ENCODE peak calls at places on chromosome 15, in four cellular contexts. U is body of pancreas, H is endodermal cell, O is tibial artery. T is an unnamed sample.
A peak's percentile ranks its signal among the peaks of the same experiment; 100 is the strongest.

GRCh38 chr15:48333553-48333952 is 2.3 kb downstream of the DUT start:
- DNase-seq in U (no peak), H (no peak), O (no peak), T (no peak)

GRCh38 chr15:73716417-73716816 is 32.2 kb downstream of the CD276 start:
- DNase-seq in O (no peak), H (no peak), U (peak; percentile 41), T (no peak)

GRCh38 chr15:57555270-57555669 is 36.4 kb upstream of the MYZAP start:
- DNase-seq in U (no peak), H (no peak), O (no peak), T (no peak)

GRCh38 chr15:82312611-82313349 is 36.5 kb downstream of the GOLGA6L10 start:
- DNase-seq in U (no peak), O (peak; percentile 57), H (peak; percentile 64), T (no peak)

GRCh38 chr15:72786244-72786641 is 2.7 kb upstream of the ADPGK start:
- DNase-seq in U (no peak), H (no peak), O (no peak), T (no peak)

GRCh38 chr15:99706557-99707303 is 26.5 kb downstream of the LYSMD4 start:
- DNase-seq in U (no peak), O (no peak), H (no peak), T (no peak)

GRCh38 chr15:73753250-73754130 is at the start of gene INSYN1:
- DNase-seq in H (peak; percentile 69), O (no peak), U (peak; percentile 41), T (no peak)

GRCh38 chr15:82730022-82730530 is 20.4 kb upstream of the AP3B2 start:
- DNase-seq in U (no peak), O (no peak), H (no peak), T (peak; percentile 3)

GRCh38 chr15:78461171-78461881 is 23.3 kb downstream of the IREB2 start:
- DNase-seq in U (no peak), H (peak; percentile 63), O (no peak), T (no peak)

GRCh38 chr15:62248277-62248974 is 83.3 kb upstream of the C2CD4B start:
- DNase-seq in H (no peak), O (no peak), U (no peak), T (no peak)

GRCh38 chr15:39934415-39935044 is 615 bp downstream of the EIF2AK4 start:
- DNase-seq in H (no peak), O (no peak), U (no peak), T (no peak)

GRCh38 chr15:69578792-69579587 is 126.4 kb downstream of the RPLP1 start:
- DNase-seq in O (peak; percentile 97), H (no peak), U (peak; percentile 92), T (no peak)

GRCh38 chr15:49215768-49216739 is 46.0 kb downstream of the GALK2 start:
- DNase-seq in H (peak; percentile 63), U (peak; percentile 49), O (no peak), T (no peak)

GRCh38 chr15:25181290-25182097 is 226.7 kb downstream of the SNRPN start:
- DNase-seq in H (peak; percentile 9), O (peak; percentile 35), U (peak; percentile 0), T (peak; percentile 82)

GRCh38 chr15:56208641-56209155 is 35.0 kb downstream of the RFX7 start:
- DNase-seq in O (no peak), U (no peak), H (no peak), T (no peak)

DNA sequence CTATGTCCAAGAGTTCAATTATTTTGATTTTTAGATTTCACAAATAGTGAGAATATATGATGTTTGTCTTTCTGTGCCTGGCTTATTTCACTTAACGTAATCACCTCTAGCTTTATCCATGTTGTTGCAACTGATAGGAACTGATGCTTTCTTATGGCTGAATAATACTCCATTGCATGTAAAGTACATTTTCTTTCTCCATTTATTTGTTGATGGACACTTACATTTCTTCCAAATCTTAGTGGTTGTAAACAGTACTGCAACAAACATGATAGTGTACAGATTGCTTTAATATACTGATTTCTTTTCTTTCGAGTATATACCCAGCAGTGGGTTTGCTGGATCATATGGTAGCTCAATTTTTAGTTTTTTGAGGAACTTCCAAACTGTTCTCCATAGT is 600.6 kb upstream of the SEMA6D start:
- DNase-seq in U (no peak), O (no peak), H (no peak), T (no peak)
- TF ChIP-seq CTCF in U (no peak), O (no peak), H (peak; percentile 42), T (no peak)

GRCh38 chr15:79540551-79540950 is 108.4 kb downstream of the MINAR1 start:
- DNase-seq in U (no peak), H (no peak), O (no peak), T (no peak)
- TF ChIP-seq CTCF in U (no peak), H (peak; percentile 67), O (no peak), T (no peak)

DNA sequence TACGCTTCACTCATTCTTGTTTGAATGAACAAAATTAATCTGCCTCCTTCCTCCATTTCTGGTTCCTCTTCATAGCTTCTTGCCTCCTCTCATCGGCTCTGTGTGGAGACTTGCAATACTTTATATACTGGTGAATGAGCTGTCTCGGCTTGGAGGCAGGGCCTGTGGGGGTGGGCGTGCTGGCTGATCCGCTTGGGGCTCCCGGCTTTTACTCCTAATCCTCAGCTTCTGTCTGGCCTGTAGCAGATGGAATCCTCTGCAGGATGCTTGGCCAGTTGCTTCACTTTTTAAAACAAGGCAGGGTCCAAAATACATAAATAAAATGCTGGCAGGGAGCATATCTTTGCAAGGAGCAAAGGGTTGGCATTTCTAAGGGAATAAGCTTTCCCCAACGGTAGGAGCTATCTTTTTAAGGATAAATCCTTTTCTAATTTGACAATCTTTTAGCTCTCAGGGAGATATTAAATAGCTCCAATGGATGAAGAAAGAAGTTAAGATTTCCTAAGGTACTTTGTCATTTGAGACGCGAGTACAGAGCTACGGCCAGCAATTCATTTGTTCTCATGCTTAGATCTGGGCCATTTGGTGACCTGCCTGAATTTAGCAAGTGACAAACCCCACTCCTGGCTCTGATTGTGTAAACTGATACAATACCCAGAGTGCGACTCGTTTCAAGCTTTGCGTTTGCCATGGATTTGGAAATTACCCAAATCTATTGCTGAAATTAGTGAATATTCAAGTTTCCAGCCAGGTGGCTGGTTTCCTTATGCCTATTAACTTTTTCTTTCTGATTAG is 18.9 kb downstream of the SV2B start:
- DNase-seq in H (peak; percentile 8), O (no peak), U (no peak), T (peak; percentile 60)
- TF ChIP-seq CTCF in H (no peak), O (no peak), U (no peak), T (no peak)

DNA sequence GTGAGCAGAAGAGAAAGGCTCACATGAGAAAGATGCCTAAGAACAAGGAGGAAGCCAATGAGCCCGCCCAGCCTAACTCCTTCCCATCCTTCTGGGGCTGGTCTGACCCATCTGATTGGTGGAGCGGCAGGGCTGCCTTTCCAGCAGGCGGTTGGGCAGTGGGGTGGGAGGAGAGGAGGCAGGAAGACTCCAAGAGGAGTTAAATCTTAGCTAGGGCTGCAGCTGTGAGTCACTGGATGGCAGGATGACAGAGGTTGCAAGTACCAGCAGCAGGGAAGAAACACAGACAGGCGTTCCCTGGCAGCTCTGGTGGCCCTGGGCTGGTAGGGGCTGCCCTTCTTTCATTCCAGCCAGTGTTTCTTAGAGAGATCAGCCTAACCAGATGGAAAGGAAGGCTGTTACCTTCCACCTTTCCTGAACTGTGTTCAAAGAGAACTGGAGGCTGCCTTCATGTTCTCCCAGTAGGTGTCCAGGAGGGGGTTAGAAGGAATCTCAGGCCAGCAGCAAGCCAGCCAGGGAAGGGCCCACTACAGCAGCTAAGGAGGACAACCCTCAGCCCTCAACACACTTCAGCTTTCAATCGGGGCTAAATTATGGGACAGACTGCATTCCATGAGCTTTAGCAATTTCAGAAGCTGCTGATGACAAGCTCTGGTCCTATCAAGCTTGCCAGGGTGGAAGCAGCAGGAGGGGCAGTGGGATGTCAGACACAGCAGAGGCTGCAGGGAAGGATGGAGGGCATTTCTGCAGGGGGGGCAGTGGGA is 50.3 kb downstream of the CHSY1 start:
- DNase-seq in O (peak; percentile 99), U (peak; percentile 82), H (peak; percentile 97), T (peak; percentile 95)
- TF ChIP-seq CTCF in O (no peak), U (no peak), H (no peak), T (no peak)

DNA sequence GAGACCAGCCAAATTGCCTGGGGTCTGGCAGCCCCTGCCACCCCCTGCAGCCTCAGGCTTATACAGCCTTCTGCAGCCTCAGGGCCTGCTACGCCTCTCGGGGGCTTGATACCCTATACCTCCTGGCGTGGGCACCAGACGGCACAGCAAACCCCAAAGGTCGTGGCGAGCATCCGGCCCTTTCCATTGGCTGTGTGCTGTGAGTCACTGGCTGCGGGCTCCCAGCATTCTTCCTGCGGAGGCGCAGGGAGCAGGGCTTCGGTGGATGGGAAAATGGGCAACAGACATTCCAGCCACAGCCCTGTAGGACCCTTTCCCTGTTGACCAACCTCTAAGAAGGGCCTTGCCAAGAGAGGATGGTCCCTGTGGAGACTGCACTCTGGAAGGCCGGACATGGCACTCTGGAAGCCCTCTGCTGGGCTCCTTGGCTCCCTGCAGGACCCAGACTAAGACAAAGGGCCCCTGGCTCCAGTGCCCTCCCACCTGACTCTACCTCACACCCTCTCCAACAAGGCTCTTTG is 59.6 kb downstream of the ITGA11 start:
- DNase-seq in O (peak; percentile 59), U (no peak), H (peak; percentile 88), T (peak; percentile 67)
- TF ChIP-seq CTCF in O (peak; percentile 30), U (peak; percentile 16), H (peak; percentile 81), T (no peak)

GRCh38 chr15:34984884-34985630 is 3.0 kb downstream of the ZNF770 start:
- DNase-seq in U (no peak), O (no peak), H (no peak), T (no peak)

GRCh38 chr15:34987182-34987488 is 952 bp downstream of the ZNF770 start:
- DNase-seq in H (no peak), O (no peak), U (no peak), T (no peak)

GRCh38 chr15:34987623-34987981 is 485 bp downstream of the ZNF770 start:
- DNase-seq in O (no peak), H (no peak), U (no peak), T (no peak)

GRCh38 chr15:34986326-34987181 is 1.5 kb downstream of the ZNF770 start:
- DNase-seq in O (no peak), U (no peak), H (no peak), T (no peak)

DNA sequence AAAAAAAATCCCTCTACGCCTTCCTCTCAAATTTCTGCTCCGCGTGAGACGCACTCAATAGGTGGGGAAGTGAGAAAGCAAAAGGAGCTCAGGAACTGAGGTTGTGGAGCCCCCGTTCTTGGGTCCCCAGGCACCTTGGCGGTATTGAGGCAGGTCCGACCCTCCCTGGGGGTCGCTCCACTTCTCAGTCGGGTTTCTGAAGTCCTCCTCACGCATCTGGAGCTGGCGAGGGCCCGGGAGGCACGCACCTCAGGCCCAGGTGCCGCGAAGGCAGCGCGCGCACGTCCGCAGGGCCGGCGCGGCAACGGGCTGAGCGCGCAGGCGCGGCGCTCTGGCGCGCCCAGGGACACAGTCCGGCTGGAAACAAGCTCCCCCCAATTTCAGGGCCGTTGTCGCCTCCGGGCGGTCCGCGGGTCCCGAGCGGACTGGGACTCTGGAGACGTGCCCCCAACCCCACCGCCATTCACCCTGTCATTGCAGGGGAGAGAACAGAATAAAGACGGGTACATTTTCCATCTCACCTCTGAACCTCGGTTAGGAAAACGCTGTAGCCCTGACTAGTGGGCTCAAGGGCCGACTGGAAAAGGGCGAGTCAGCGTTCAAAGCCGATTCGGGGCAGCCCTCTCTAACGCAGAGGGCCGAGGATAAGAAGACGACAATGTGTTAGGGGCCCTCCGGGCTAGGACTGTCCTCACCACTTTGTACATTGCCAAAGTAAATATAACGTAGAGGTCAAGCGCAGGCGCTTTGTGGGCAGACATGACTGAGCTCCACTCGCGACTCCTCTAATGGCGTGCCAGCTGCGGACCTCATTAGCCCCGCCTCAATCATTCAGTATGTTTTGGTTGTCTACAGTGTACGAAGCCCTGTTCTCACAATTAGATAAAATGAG is at the start of gene ZNF770:
- DNase-seq in O (peak; percentile 85), H (peak; percentile 92), U (peak; percentile 83), T (peak; percentile 65)
- TF ChIP-seq CTCF in O (peak; percentile 8), H (no peak), U (peak; percentile 22), T (no peak)